ENCODE peak calls at places on chromosomes 2 and 18, in eight cellular contexts. One of them, this sample, is unnamed.

GRCh38 chr2:30677861-30678385 is 129.3 kb downstream of the CAPN13 start:
- DNase-seq in coronary artery: no peak
- DNase-seq in choroid plexus epithelial cell: no peak
- DNase-seq in cardiac fibroblast: no peak
- DNase-seq in AG10803: no peak
- DNase-seq in astrocyte: no peak
- DNase-seq in K562: no peak
- DNase-seq in transverse colon: no peak
- DNase-seq in this sample: no peak

GRCh38 chr18:2222270-2223185 is 348.8 kb downstream of the METTL4 start:
- DNase-seq in K562: no peak
- DNase-seq in transverse colon: peak; percentile 29
- DNase-seq in cardiac fibroblast: peak; percentile 6
- DNase-seq in AG10803: no peak
- DNase-seq in astrocyte: no peak
- DNase-seq in coronary artery: no peak
- DNase-seq in choroid plexus epithelial cell: peak; percentile 31
- DNase-seq in this sample: no peak

GRCh38 chr2:86368181-86368824 is 30.9 kb upstream of the REEP1 start:
- DNase-seq in coronary artery: no peak
- DNase-seq in cardiac fibroblast: peak; percentile 40
- DNase-seq in K562: peak; percentile 82
- DNase-seq in AG10803: peak; percentile 31
- DNase-seq in choroid plexus epithelial cell: peak; percentile 55
- DNase-seq in transverse colon: peak; percentile 50
- DNase-seq in astrocyte: peak; percentile 12
- DNase-seq in this sample: no peak

GRCh38 chr2:133756833-133757232 is 188.6 kb upstream of the NCKAP5 start:
- DNase-seq in coronary artery: no peak
- DNase-seq in cardiac fibroblast: no peak
- DNase-seq in K562: no peak
- DNase-seq in astrocyte: no peak
- DNase-seq in transverse colon: no peak
- DNase-seq in choroid plexus epithelial cell: no peak
- DNase-seq in AG10803: no peak
- DNase-seq in this sample: no peak

GRCh38 chr2:38099096-38099997 is 23.4 kb upstream of the CYP1B1 start:
- DNase-seq in transverse colon: no peak
- DNase-seq in astrocyte: no peak
- DNase-seq in cardiac fibroblast: no peak
- DNase-seq in choroid plexus epithelial cell: no peak
- DNase-seq in coronary artery: no peak
- DNase-seq in K562: no peak
- DNase-seq in AG10803: no peak
- DNase-seq in this sample: no peak

GRCh38 chr2:145431181-145431951 is 911.4 kb upstream of the ZEB2 start:
- DNase-seq in coronary artery: no peak
- DNase-seq in cardiac fibroblast: peak; percentile 22
- DNase-seq in AG10803: no peak
- DNase-seq in astrocyte: no peak
- DNase-seq in K562: no peak
- DNase-seq in transverse colon: no peak
- DNase-seq in choroid plexus epithelial cell: no peak
- DNase-seq in this sample: no peak

GRCh38 chr2:120398961-120399888 is 53.3 kb downstream of the INHBB start:
- DNase-seq in transverse colon: peak; percentile 1
- DNase-seq in coronary artery: peak; percentile 64
- DNase-seq in cardiac fibroblast: no peak
- DNase-seq in AG10803: no peak
- DNase-seq in K562: no peak
- DNase-seq in choroid plexus epithelial cell: no peak
- DNase-seq in astrocyte: no peak
- DNase-seq in this sample: no peak

GRCh38 chr2:142938240-142938639 is 60.8 kb downstream of the KYNU start:
- DNase-seq in astrocyte: no peak
- DNase-seq in K562: no peak
- DNase-seq in cardiac fibroblast: no peak
- DNase-seq in choroid plexus epithelial cell: no peak
- DNase-seq in AG10803: no peak
- DNase-seq in coronary artery: no peak
- DNase-seq in transverse colon: no peak
- DNase-seq in this sample: no peak

GRCh38 chr2:120893874-120894584 is 158.4 kb downstream of the GLI2 start:
- DNase-seq in astrocyte: no peak
- DNase-seq in K562: no peak
- DNase-seq in transverse colon: no peak
- DNase-seq in choroid plexus epithelial cell: no peak
- DNase-seq in cardiac fibroblast: no peak
- DNase-seq in AG10803: no peak
- DNase-seq in coronary artery: no peak
- DNase-seq in this sample: no peak

GRCh38 chr2:223747392-223748042 is 89.9 kb downstream of the AP1S3 start:
- DNase-seq in AG10803: no peak
- DNase-seq in astrocyte: no peak
- DNase-seq in K562: no peak
- DNase-seq in cardiac fibroblast: no peak
- DNase-seq in transverse colon: no peak
- DNase-seq in choroid plexus epithelial cell: no peak
- DNase-seq in coronary artery: no peak
- DNase-seq in this sample: no peak

GRCh38 chr2:203774760-203775159 is 68.3 kb downstream of the CD28 start:
- DNase-seq in cardiac fibroblast: peak; percentile 19
- DNase-seq in transverse colon: no peak
- DNase-seq in AG10803: peak; percentile 42
- DNase-seq in astrocyte: no peak
- DNase-seq in K562: no peak
- DNase-seq in choroid plexus epithelial cell: no peak
- DNase-seq in coronary artery: no peak
- DNase-seq in this sample: no peak

GRCh38 chr18:62850619-62851306 is 135.4 kb downstream of the PHLPP1 start:
- DNase-seq in AG10803: peak; percentile 9
- DNase-seq in transverse colon: no peak
- DNase-seq in coronary artery: no peak
- DNase-seq in cardiac fibroblast: no peak
- DNase-seq in choroid plexus epithelial cell: no peak
- DNase-seq in astrocyte: no peak
- DNase-seq in K562: peak; percentile 39
- DNase-seq in this sample: no peak

GRCh38 chr2:60512641-60513040 is 40.8 kb downstream of the BCL11A start:
- DNase-seq in transverse colon: no peak
- DNase-seq in astrocyte: peak; percentile 18
- DNase-seq in coronary artery: no peak
- DNase-seq in AG10803: no peak
- DNase-seq in K562: no peak
- DNase-seq in choroid plexus epithelial cell: no peak
- DNase-seq in cardiac fibroblast: no peak
- DNase-seq in this sample: no peak

GRCh38 chr2:94869552-94870391 is 1.5 kb upstream of the TEKT4 start:
- DNase-seq in choroid plexus epithelial cell: no peak
- DNase-seq in K562: no peak
- DNase-seq in AG10803: no peak
- DNase-seq in astrocyte: no peak
- DNase-seq in coronary artery: no peak
- DNase-seq in cardiac fibroblast: no peak
- DNase-seq in transverse colon: no peak
- DNase-seq in this sample: no peak

GRCh38 chr2:234419726-234420125 is 77.2 kb downstream of the ARL4C start:
- DNase-seq in cardiac fibroblast: no peak
- DNase-seq in AG10803: no peak
- DNase-seq in transverse colon: no peak
- DNase-seq in coronary artery: no peak
- DNase-seq in choroid plexus epithelial cell: no peak
- DNase-seq in astrocyte: no peak
- DNase-seq in K562: no peak
- DNase-seq in this sample: no peak

DNA sequence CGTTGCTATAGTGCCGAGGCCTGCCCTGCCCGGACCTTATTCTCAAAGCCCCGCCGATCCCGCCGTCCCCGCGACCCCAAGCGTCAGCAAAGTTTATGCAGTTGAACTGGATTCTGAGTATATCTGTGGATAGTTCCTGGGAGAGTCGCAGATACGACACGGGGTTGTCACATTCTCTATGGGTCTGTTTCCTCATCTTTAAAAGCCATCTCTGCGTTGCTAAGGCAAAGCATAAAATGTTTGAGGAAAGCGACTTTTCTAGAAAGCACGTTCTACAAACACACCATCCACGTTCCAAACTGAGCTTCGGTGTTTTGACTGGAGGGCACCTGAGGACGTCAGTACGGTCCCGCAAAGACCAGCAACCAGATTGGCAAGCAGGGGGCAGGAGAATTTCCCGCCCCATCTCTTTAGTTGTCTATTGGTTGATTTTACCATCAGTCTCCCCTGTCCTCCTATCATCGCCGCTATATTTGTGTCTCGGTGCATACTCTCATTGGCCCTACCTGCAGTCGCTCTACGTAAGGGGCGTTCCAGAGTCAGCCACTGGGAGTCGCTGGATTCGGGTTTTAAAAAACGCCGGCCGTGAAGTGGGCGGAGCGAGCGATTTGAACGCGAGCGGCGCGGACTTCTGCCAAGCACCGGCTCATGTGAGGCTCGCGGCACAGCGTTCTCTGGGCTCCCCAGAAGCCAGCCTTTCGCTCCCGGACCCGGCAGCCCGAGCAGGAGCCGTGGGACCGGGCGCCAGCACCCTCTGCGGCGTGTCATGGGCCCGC is at the start of gene CENPA:
- DNase-seq in transverse colon: peak; percentile 98
- DNase-seq in coronary artery: peak; percentile 97
- DNase-seq in AG10803: peak; percentile 100
- DNase-seq in choroid plexus epithelial cell: peak; percentile 100
- DNase-seq in cardiac fibroblast: peak; percentile 100
- DNase-seq in astrocyte: peak; percentile 99
- DNase-seq in K562: peak; percentile 100
- DNase-seq in this sample: peak; percentile 99
- TF ChIP-seq CTCF in transverse colon: peak; percentile 34
- TF ChIP-seq CTCF in coronary artery: peak; percentile 32
- TF ChIP-seq CTCF in AG10803: peak; percentile 6
- TF ChIP-seq CTCF in choroid plexus epithelial cell: peak; percentile 26
- TF ChIP-seq CTCF in cardiac fibroblast: no peak
- TF ChIP-seq CTCF in astrocyte: no peak
- TF ChIP-seq CTCF in K562: peak; percentile 21
- TF ChIP-seq CTCF in this sample: no peak

GRCh38 chr18:79938196-79938595 is 13.3 kb downstream of the SLC66A2 start:
- DNase-seq in transverse colon: peak; percentile 20
- DNase-seq in coronary artery: peak; percentile 19
- DNase-seq in cardiac fibroblast: no peak
- DNase-seq in choroid plexus epithelial cell: no peak
- DNase-seq in K562: no peak
- DNase-seq in AG10803: no peak
- DNase-seq in astrocyte: no peak
- DNase-seq in this sample: no peak
- H3K4me3 ChIP-seq in transverse colon: no peak overlapping the region
- H3K4me3 ChIP-seq in coronary artery: no peak overlapping the region
- H3K4me3 ChIP-seq in cardiac fibroblast: no peak overlapping the region
- H3K4me3 ChIP-seq in choroid plexus epithelial cell: no peak overlapping the region
- H3K4me3 ChIP-seq in K562: no peak overlapping the region
- H3K4me3 ChIP-seq in AG10803: no peak overlapping the region
- H3K4me3 ChIP-seq in astrocyte: no peak overlapping the region
- H3K4me3 ChIP-seq in this sample: no peak overlapping the region

DNA sequence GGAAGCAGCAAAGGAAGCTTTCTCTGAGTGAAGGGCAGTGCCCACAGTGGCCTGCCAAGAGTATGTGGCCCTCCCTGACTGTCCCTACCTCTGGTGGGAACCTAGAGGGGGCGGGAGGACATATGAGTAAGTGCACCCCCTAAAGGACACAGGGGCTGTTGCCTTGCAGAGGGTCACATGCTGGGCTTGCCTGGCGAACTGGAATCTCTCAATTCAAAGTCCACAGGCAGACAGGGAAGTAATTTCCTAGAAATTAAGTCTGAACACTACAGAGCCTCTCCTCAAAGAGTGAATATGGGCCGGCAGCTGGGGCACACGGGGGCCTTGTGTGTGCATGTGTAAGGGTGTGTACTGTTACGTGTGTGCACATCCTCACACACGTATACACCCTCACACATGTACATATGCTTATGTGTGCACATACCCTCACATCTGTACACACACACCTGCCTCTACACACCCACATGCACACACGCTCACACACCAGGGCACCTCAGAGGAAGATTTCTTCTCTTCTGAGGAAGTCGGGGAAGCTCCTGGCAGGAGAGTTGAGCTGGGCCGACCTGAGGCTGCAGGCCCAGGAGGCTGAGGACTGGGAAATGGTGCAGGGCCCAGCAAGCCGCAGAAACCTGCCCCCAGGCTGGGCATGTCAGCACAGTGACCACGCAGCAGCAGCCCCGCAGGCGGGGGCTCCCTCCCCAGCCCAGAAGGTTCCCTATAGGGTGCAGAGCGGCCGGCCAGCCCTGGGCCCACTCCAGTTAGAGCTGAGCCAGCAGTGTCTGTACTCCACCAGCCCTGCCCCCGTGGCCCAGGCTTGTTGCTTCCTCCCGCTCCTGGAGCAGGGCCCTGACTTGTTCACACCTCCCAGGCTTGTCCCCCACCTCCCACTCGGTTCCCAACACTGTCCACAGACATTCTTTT is 77.4 kb upstream of the TAF1B start:
- DNase-seq in astrocyte: no peak
- DNase-seq in K562: no peak
- DNase-seq in cardiac fibroblast: peak; percentile 44
- DNase-seq in AG10803: no peak
- DNase-seq in coronary artery: no peak
- DNase-seq in transverse colon: peak; percentile 51
- DNase-seq in choroid plexus epithelial cell: no peak
- DNase-seq in this sample: no peak
- TF ChIP-seq CTCF in astrocyte: no peak
- TF ChIP-seq CTCF in K562: peak; percentile 34
- TF ChIP-seq CTCF in cardiac fibroblast: no peak
- TF ChIP-seq CTCF in AG10803: no peak
- TF ChIP-seq CTCF in coronary artery: no peak
- TF ChIP-seq CTCF in transverse colon: peak; percentile 17
- TF ChIP-seq CTCF in choroid plexus epithelial cell: no peak
- TF ChIP-seq CTCF in this sample: no peak

DNA sequence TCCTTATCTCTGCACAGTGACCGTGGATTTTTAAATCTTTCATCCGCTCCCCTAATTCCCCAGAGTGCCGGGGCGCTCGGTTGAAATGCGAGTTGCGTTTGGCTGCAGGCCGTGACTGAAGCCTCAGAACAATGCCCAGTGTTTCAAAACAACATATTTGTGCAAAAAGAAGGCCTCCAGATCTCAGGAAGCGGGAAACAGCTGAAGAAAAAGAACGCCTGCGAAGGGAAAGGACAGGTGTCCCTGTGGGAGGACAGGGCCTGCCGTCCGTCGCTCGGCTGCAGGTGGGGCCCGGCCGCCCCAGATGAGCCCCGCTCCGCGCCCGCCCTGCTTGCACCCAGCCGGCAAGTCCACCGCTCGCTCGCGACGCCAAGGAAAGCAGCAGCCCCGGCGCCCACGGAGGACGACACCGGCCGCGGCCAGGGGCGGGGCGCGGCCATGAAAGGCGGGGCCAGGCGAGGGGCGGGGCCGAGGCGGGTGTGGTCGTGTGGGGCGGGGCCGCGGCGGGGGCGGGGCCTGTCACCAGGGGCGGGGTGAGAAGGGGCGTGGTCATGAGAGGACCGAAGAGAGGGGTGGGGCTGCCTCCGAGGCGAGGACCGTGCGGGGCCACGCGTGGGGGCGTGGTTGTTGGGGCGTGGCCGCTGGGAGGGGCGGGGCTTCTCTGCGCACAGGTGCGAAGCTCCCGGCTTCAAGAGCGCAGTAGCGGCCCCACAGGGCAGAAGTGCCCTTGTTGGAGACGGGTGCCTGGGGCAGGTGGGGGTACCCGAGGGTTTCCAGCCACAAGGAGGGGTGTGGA is 17.6 kb upstream of the BOK start:
- DNase-seq in cardiac fibroblast: peak; percentile 67
- DNase-seq in K562: peak; percentile 98
- DNase-seq in coronary artery: no peak
- DNase-seq in choroid plexus epithelial cell: peak; percentile 66
- DNase-seq in AG10803: peak; percentile 43
- DNase-seq in transverse colon: peak; percentile 63
- DNase-seq in astrocyte: no peak
- DNase-seq in this sample: no peak
- H3K4me3 ChIP-seq in cardiac fibroblast: peak overlapping the region; percentile 48
- H3K4me3 ChIP-seq in K562: peak overlapping the region; percentile 52
- H3K4me3 ChIP-seq in coronary artery: peak overlapping the region; percentile 63
- H3K4me3 ChIP-seq in choroid plexus epithelial cell: peak overlapping the region; percentile 53
- H3K4me3 ChIP-seq in AG10803: peak overlapping the region; percentile 41
- H3K4me3 ChIP-seq in transverse colon: peak overlapping the region; percentile 25
- H3K4me3 ChIP-seq in astrocyte: peak overlapping the region; percentile 55
- H3K4me3 ChIP-seq in this sample: peak overlapping the region; percentile 15